ENCODE peak calls at places on chromosomes 2 and 18, in eight cellular contexts. N is stimulated activated CD4-positive, alpha-beta T cell treated with anti-CD3 and anti-CD28 coated beads, Interleukin-15, amount 100 ng/mL, for 24 hours; E is Ammon's horn; M is T1000; K is foreskin fibroblast; V is cerebellum; X is endodermal cell; U is heart right ventricle. R is an unnamed sample.
A peak's percentile ranks its signal among the peaks of the same experiment; 100 is the strongest.

GRCh38 chr2:112541315-112542122 is 746 bp upstream of the POLR1B start:
- DNase-seq in N (peak; percentile 79), E (peak; percentile 86), M (peak; percentile 76), K (peak; percentile 84), V (no peak), X (peak; percentile 91), U (peak; percentile 72), R (peak; percentile 86)

GRCh38 chr2:219149667-219150066 is 10.9 kb downstream of the NHEJ1 start:
- DNase-seq in N (no peak), E (no peak), M (no peak), K (peak; percentile 12), V (no peak), X (no peak), U (no peak), R (no peak)

GRCh38 chr2:133362061-133362476 is 206.2 kb downstream of the NCKAP5 start:
- DNase-seq in N (no peak), E (peak; percentile 32), M (peak; percentile 32), K (peak; percentile 64), V (no peak), X (no peak), U (no peak), R (no peak)

GRCh38 chr2:31413025-31413424 is 1.5 kb downstream of the XDH start:
- DNase-seq in N (no peak), E (no peak), M (no peak), K (peak; percentile 69), V (no peak), X (no peak), U (no peak), R (no peak)

GRCh38 chr2:240433973-240434727 is 1.3 kb upstream of the GPC1 start:
- DNase-seq in N (peak; percentile 62), E (peak; percentile 64), M (peak; percentile 76), K (peak; percentile 98), V (no peak), X (no peak), U (no peak), R (no peak)

GRCh38 chr2:131092409-131093065 is 723 bp downstream of the FAM168B start:
- DNase-seq in N (no peak), E (no peak), M (no peak), K (no peak), V (no peak), X (no peak), U (no peak), R (no peak)

GRCh38 chr2:138829326-138829725 is 49.1 kb upstream of the NXPH2 start:
- DNase-seq in N (peak; percentile 45), E (peak; percentile 43), M (no peak), K (peak; percentile 24), V (no peak), X (peak; percentile 91), U (no peak), R (peak; percentile 28)

GRCh38 chr2:240428245-240428644 is 7.2 kb upstream of the GPC1 start:
- DNase-seq in N (peak; percentile 57), E (no peak), M (no peak), K (no peak), V (no peak), X (no peak), U (no peak), R (no peak)

GRCh38 chr2:128545829-128546228 is 227.2 kb upstream of the HS6ST1 start:
- DNase-seq in N (no peak), E (no peak), M (no peak), K (no peak), V (no peak), X (no peak), U (no peak), R (no peak)

GRCh38 chr2:53859354-53860159 is at the start of gene GPR75:
- DNase-seq in N (no peak), E (peak; percentile 70), M (no peak), K (peak; percentile 73), V (peak; percentile 71), X (peak; percentile 77), U (peak; percentile 21), R (no peak)

GRCh38 chr2:187485535-187485934 is 37.5 kb upstream of the CALCRL start:
- DNase-seq in N (no peak), E (no peak), M (no peak), K (no peak), V (no peak), X (no peak), U (no peak), R (no peak)

GRCh38 chr2:101330253-101330921 is 21.9 kb upstream of the RNF149 start:
- DNase-seq in N (peak; percentile 64), E (peak; percentile 88), M (no peak), K (no peak), V (no peak), X (peak; percentile 92), U (peak; percentile 50), R (no peak)

GRCh38 chr2:172962824-172963223 is 112.8 kb upstream of the MAP3K20 start:
- DNase-seq in N (peak; percentile 23), E (no peak), M (no peak), K (peak; percentile 84), V (no peak), X (no peak), U (no peak), R (peak; percentile 88)

GRCh38 chr2:168640039-168640438 is 162.4 kb upstream of the NOSTRIN start:
- DNase-seq in N (no peak), E (no peak), M (no peak), K (no peak), V (no peak), X (no peak), U (no peak), R (no peak)

GRCh38 chr2:27021253-27021801 is 11.4 kb upstream of the TMEM214 start:
- DNase-seq in N (no peak), E (no peak), M (no peak), K (peak; percentile 33), V (no peak), X (no peak), U (no peak), R (no peak)

GRCh38 chr2:129812071-129812470 is 167.4 kb upstream of the RAB6C start:
- DNase-seq in N (peak; percentile 11), E (peak; percentile 82), M (no peak), K (no peak), V (no peak), X (no peak), U (peak; percentile 55), R (peak; percentile 100)

GRCh38 chr2:63055510-63056308 is 5.1 kb downstream of the OTX1 start:
- DNase-seq in N (peak; percentile 37), E (peak; percentile 3), M (no peak), K (peak; percentile 39), V (no peak), X (peak; percentile 77), U (no peak), R (no peak)

GRCh38 chr2:132757676-132758075 is 87.7 kb upstream of the LYPD1 start:
- DNase-seq in N (no peak), E (no peak), M (no peak), K (no peak), V (no peak), X (no peak), U (no peak), R (no peak)

GRCh38 chr2:182077451-182078142 is 91.9 kb downstream of the PPP1R1C start:
- DNase-seq in N (peak; percentile 12), E (peak; percentile 83), M (peak; percentile 41), K (peak; percentile 90), V (peak; percentile 58), X (peak; percentile 67), U (peak; percentile 68), R (peak; percentile 68)

GRCh38 chr18:62741118-62741566 is 25.8 kb downstream of the PHLPP1 start:
- DNase-seq in N (peak; percentile 41), E (no peak), M (no peak), K (peak; percentile 28), V (no peak), X (no peak), U (no peak), R (peak; percentile 85)

GRCh38 chr2:195500878-195501277 is 156.1 kb upstream of the SLC39A10 start:
- DNase-seq in N (no peak), E (no peak), M (no peak), K (no peak), V (no peak), X (no peak), U (no peak), R (no peak)

GRCh38 chr2:105748564-105748963 is 3.9 kb downstream of the NCK2 start:
- DNase-seq in N (no peak), E (no peak), M (no peak), K (no peak), V (no peak), X (peak; percentile 7), U (no peak), R (no peak)

GRCh38 chr18:9741821-9742541 is 33.9 kb downstream of the RAB31 start:
- DNase-seq in N (no peak), E (peak; percentile 47), M (no peak), K (peak; percentile 47), V (no peak), X (peak; percentile 76), U (no peak), R (no peak)

GRCh38 chr2:197052371-197052770 is 125.9 kb upstream of the PGAP1 start:
- DNase-seq in N (no peak), E (no peak), M (no peak), K (no peak), V (peak; percentile 23), X (no peak), U (no peak), R (no peak)

GRCh38 chr2:149422337-149422990 is 92.1 kb downstream of the LYPD6 start:
- DNase-seq in N (no peak), E (no peak), M (no peak), K (peak; percentile 66), V (no peak), X (no peak), U (no peak), R (no peak)

GRCh38 chr2:202091476-202091875 is 18.4 kb downstream of the KIAA2012 start:
- DNase-seq in N (no peak), E (peak; percentile 35), M (no peak), K (no peak), V (no peak), X (no peak), U (no peak), R (peak; percentile 84)

GRCh38 chr2:42141687-42142475 is 27.3 kb upstream of the EML4 start:
- DNase-seq in N (peak; percentile 47), E (peak; percentile 46), M (peak; percentile 36), K (peak; percentile 77), V (peak; percentile 44), X (peak; percentile 79), U (peak; percentile 88), R (peak; percentile 50)

GRCh38 chr2:192813341-192813740 is 618.6 kb upstream of the TMEFF2 start:
- DNase-seq in N (no peak), E (no peak), M (no peak), K (no peak), V (no peak), X (no peak), U (no peak), R (no peak)

GRCh38 chr2:27095745-27096651 is 9.4 kb downstream of the KHK start:
- DNase-seq in N (peak; percentile 63), E (peak; percentile 89), M (no peak), K (peak; percentile 80), V (peak; percentile 88), X (peak; percentile 89), U (peak; percentile 64), R (peak; percentile 64)

GRCh38 chr2:9333591-9334171 is 89.6 kb downstream of the ITGB1BP1 start:
- DNase-seq in N (peak; percentile 12), E (peak; percentile 81), M (peak; percentile 11), K (peak; percentile 88), V (peak; percentile 35), X (peak; percentile 82), U (peak; percentile 73), R (peak; percentile 70)

GRCh38 chr2:65435625-65436168 is 3.3 kb upstream of the SPRED2 start:
- DNase-seq in N (peak; percentile 66), E (peak; percentile 72), M (peak; percentile 84), K (peak; percentile 96), V (peak; percentile 93), X (peak; percentile 94), U (peak; percentile 91), R (peak; percentile 57)

GRCh38 chr2:73297151-73297559 is 3.8 kb upstream of the EGR4 start:
- DNase-seq in N (no peak), E (no peak), M (no peak), K (peak; percentile 36), V (peak; percentile 58), X (no peak), U (no peak), R (no peak)

GRCh38 chr2:234879671-234880455 is 72.0 kb upstream of the SH3BP4 start:
- DNase-seq in N (no peak), E (no peak), M (no peak), K (peak; percentile 65), V (no peak), X (no peak), U (no peak), R (no peak)

R was measured in MV-4-11.